ENCODE peak calls at places on chromosome 11, in eight cellular contexts. L is right lobe of liver, F is heart left ventricle, O is tibial nerve, Y is Peyer's patch, P is spleen, T is HCT116, Q is breast epithelium. N is an unnamed sample. For H3K9me3, the result is how much of the 10 kb centered on the place peaks cover.

GRCh38 chr11:67501854-67502253 is 3.3 kb downstream of the PITPNM1 start:
- DNase-seq in P (no peak), O (no peak), Y (no peak), F (no peak), L (no peak), Q (no peak), T (no peak), N (no peak)

GRCh38 chr11:81359476-81359875 is 1374.2 kb downstream of the FAM181B start:
- DNase-seq in Y (no peak), L (no peak), T (no peak), O (no peak), P (no peak), Q (no peak), F (no peak), N (no peak)

GRCh38 chr11:94928146-94928995 is 45.0 kb downstream of the CWC15 start:
- DNase-seq in O (no peak), Q (no peak), L (no peak), Y (no peak), P (no peak), T (no peak), F (no peak), N (no peak)

GRCh38 chr11:86548278-86548917 is 124.0 kb downstream of the ME3 start:
- DNase-seq in O (no peak), T (no peak), Y (no peak), L (no peak), Q (no peak), P (no peak), F (no peak), N (no peak)

GRCh38 chr11:122140535-122140934 is 24.5 kb upstream of the BLID start:
- DNase-seq in T (no peak), Q (no peak), Y (no peak), L (no peak), O (no peak), F (no peak), P (no peak), N (no peak)

GRCh38 chr11:89495951-89496350 is 4.8 kb upstream of the NOX4 start:
- DNase-seq in O (peak), L (no peak), Q (no peak), T (no peak), F (peak), Y (no peak), P (no peak), N (peak)

GRCh38 chr11:86606270-86606848 is 66.1 kb downstream of the ME3 start:
- DNase-seq in P (no peak), Q (no peak), L (no peak), Y (no peak), T (no peak), F (no peak), O (no peak), N (no peak)

GRCh38 chr11:100484948-100485347 is 202.1 kb upstream of the ARHGAP42 start:
- DNase-seq in O (no peak), Q (no peak), L (no peak), T (no peak), F (no peak), P (no peak), Y (no peak), N (no peak)

GRCh38 chr11:27391336-27392015 is 28.5 kb upstream of the CCDC34 start:
- DNase-seq in O (no peak), F (no peak), P (no peak), Y (no peak), Q (no peak), L (no peak), T (peak), N (no peak)

GRCh38 chr11:134532176-134532920 is 120.3 kb upstream of the B3GAT1 start:
- DNase-seq in Y (no peak), O (no peak), F (peak), P (peak), Q (no peak), L (no peak), T (no peak), N (peak)

GRCh38 chr11:8739309-8739793 is 56.8 kb downstream of the RPL27A start:
- DNase-seq in T (no peak), Y (no peak), F (no peak), Q (no peak), L (no peak), O (no peak), P (no peak), N (no peak)

GRCh38 chr11:18671246-18671645 is 27.3 kb upstream of the TMEM86A start:
- DNase-seq in T (no peak), F (no peak), L (no peak), Q (no peak), O (no peak), P (no peak), Y (no peak), N (no peak)

GRCh38 chr11:113016905-113017304 is 55.7 kb downstream of the NCAM1 start:
- DNase-seq in T (no peak), O (no peak), Q (no peak), P (no peak), F (no peak), L (no peak), Y (no peak), N (no peak)

GRCh38 chr11:71311176-71311925 is 59.0 kb upstream of the SHANK2 start:
- DNase-seq in F (no peak), L (no peak), Y (peak), Q (peak), P (peak), T (no peak), O (no peak), N (no peak)

GRCh38 chr11:27873664-27874063 is 173.4 kb upstream of the BDNF start:
- DNase-seq in O (no peak), T (peak), P (no peak), F (no peak), Y (no peak), L (no peak), Q (no peak), N (no peak)

GRCh38 chr11:102007567-102008437 is 39.4 kb upstream of the CFAP300 start:
- DNase-seq in Y (no peak), O (no peak), L (no peak), P (no peak), Q (no peak), F (no peak), T (peak), N (no peak)

GRCh38 chr11:105361651-105362050 is 222.1 kb upstream of the CARD18 start:
- DNase-seq in Q (no peak), L (no peak), Y (no peak), T (no peak), O (no peak), F (no peak), P (no peak), N (no peak)

GRCh38 chr11:36400768-36401455 is 104.8 kb downstream of the PRR5L start:
- DNase-seq in Y (no peak), Q (no peak), O (no peak), L (no peak), F (no peak), P (peak), T (no peak), N (no peak)

GRCh38 chr11:11335043-11335442 is 18.0 kb downstream of the CSNK2A3 start:
- DNase-seq in L (no peak), O (no peak), P (no peak), T (no peak), Q (no peak), Y (no peak), F (no peak), N (no peak)

GRCh38 chr11:102457865-102458264 is 5.3 kb upstream of the TMEM123 start:
- DNase-seq in O (no peak), F (no peak), P (no peak), Q (no peak), L (no peak), Y (no peak), T (no peak), N (no peak)

GRCh38 chr11:2302280-2302843 is 549 bp downstream of the TSPAN32 start:
- DNase-seq in P (peak), T (no peak), O (no peak), Y (peak), Q (peak), L (no peak), F (no peak), N (no peak)

GRCh38 chr11:10899542-10899830 is 41.6 kb upstream of the ZBED5 start:
- DNase-seq in P (no peak), O (no peak), F (peak), Q (peak), L (no peak), Y (no peak), T (no peak), N (peak)

GRCh38 chr11:45501980-45502545 is 163.4 kb downstream of the CHST1 start:
- DNase-seq in P (peak), L (no peak), F (no peak), O (no peak), Y (no peak), T (no peak), Q (no peak), N (no peak)

GRCh38 chr11:85752201-85752889 is 58.6 kb downstream of the SYTL2 start:
- DNase-seq in P (no peak), F (no peak), O (no peak), Y (no peak), L (no peak), Q (no peak), T (no peak), N (no peak)

GRCh38 chr11:117316197-117316961 is at the start of gene BACE1:
- DNase-seq in O (peak), L (peak), Q (peak), P (peak), Y (peak), T (peak), F (peak), N (peak)
- TF ChIP-seq CTCF in O (peak), L (peak), Q (no peak), P (no peak), Y (no peak), T (peak), F (no peak), N (peak)

DNA sequence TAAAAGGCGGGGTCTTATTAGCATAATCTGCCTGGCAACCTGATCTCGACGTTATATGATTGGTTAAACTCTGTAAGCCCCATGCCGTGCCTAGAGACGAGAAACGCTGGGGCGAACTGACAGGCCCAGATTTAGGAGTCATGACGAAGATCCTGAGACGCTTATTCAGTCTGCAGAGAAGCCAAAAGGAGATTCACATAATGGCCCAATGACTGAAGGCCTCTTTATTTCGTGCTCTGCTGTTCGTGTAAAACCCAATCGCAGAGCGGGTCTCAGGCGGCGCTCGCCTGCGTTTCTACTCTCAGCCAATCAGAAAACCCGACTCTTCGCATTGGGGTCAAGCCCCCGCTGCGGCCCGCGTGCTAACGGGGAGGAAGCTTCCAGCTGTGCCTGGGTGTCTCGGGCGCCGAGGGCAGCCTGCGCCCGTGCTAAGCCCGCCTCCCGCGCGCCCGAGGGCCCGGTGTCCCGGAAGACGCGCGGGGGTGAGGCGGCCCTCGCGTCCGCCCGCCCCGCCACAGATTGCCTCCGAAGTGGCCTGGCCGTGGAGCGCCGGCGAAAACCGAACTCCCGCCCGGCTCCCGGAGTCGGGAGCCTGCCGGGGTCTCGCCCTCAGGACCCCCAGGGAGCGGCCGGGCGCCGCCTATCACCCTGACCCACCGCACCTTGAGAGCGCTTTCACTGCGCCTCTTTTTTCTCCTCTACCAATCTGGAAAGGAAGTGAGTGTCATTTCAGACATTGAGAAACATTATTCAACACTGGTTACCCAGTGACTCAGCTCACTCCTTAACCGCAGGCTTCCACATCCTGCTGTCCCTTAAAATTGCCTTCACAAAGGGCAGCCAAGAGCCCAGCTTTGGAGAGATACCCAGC is 446 bp upstream of the PRDM10 start:
- DNase-seq in P (peak), T (peak), F (peak), Y (peak), L (peak), Q (peak), O (peak), N (peak)
- TF ChIP-seq POLR2A in P (peak), T (peak), F (peak), Y (peak), L (peak), Q (peak), O (peak), N (peak)

GRCh38 chr11:3359092-3359824 is 19.7 kb downstream of the ZNF195 start:
- DNase-seq in P (no peak), L (no peak), O (no peak), T (no peak), Y (no peak), F (no peak), Q (no peak), N (no peak)
- H3K9me3 ChIP-seq in P (half or more), L (half or more), O (half or more), T (under half), Y (half or more), F (half or more), Q (under half), N (under half)

DNA sequence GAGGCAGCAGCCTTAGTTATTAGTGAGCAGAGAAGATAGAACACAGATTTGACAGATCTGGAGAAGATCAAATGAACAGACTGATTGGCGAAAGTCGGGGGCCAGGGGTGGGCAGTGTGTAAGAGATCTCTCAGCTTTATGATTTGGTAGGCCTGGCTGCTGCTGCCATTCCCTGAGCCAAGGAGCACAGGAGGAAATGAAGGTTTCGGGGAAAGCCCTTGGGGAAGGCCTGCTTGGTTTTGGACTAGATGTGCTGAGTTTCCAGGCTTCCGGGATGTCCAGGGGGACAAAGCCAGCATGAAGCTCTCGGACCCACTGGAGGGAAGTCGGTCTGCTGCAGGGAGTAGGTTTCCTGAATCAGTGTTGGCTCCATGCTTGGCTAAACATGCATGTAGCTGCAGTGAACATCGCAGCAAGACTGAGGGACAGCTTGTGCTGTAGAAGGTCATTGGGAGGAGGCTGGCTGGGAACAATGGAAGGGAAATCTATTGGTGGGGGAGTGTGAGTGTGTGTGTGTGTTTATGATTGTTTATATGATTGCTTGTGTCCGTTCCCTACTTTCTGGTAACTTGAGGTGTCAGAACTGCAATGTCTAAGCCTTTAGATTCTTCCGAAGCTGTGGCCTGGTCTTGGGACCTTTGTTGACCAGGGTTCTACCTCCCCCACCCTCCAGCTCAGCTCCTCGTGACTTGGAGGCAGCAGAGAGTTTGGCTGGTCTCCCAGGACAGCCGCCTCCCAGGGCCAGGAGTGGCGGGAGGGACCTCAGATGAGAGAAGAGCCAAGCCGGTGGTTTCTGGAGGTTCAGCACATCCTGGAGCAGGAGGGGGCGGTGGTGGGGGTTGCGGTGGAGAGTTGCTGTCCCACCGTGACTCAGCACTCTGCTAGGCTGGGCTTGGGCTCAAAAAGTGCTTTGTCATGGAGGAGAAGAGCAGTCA is 4.0 kb upstream of the FTH1 start:
- DNase-seq in L (peak), T (peak), Q (peak), O (peak), F (peak), P (peak), Y (peak), N (peak)
- TF ChIP-seq CTCF in L (no peak), T (no peak), Q (no peak), O (no peak), F (no peak), P (no peak), Y (no peak), N (no peak)

GRCh38 chr11:47904808-47905207 is 56.7 kb upstream of the NUP160 start:
- DNase-seq in O (no peak), P (no peak), Y (no peak), F (no peak), T (no peak), L (no peak), Q (no peak), N (no peak)
- TF ChIP-seq POLR2A in O (no peak), P (no peak), Y (no peak), F (no peak), T (no peak), L (no peak), Q (no peak), N (no peak)

DNA sequence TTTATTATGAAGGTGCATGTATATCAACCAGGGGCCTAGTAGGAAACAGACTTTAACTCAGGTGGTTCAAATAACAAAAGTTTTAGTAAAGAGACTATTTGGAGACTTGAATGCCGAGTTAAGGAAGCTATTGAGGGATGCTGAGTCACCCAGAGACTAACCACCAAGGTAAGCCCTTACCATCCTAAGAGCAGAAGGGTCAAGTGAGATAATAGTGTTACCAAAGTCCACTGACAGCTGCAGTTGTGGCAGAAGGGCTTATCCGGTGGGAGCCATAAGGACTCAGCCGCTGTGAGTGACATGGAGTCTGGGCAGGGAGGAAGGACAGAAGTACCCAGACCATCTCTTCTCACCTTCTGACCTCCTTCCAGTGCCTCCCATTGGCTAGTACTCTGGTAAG is 134.0 kb downstream of the INSC start:
- DNase-seq in P (no peak), Y (no peak), L (no peak), Q (no peak), F (no peak), O (no peak), T (no peak), N (no peak)
- H3K9me3 ChIP-seq in P (under half), Y (under half), L (under half), Q (under half), F (under half), O (under half), T (under half), N (under half)

DNA sequence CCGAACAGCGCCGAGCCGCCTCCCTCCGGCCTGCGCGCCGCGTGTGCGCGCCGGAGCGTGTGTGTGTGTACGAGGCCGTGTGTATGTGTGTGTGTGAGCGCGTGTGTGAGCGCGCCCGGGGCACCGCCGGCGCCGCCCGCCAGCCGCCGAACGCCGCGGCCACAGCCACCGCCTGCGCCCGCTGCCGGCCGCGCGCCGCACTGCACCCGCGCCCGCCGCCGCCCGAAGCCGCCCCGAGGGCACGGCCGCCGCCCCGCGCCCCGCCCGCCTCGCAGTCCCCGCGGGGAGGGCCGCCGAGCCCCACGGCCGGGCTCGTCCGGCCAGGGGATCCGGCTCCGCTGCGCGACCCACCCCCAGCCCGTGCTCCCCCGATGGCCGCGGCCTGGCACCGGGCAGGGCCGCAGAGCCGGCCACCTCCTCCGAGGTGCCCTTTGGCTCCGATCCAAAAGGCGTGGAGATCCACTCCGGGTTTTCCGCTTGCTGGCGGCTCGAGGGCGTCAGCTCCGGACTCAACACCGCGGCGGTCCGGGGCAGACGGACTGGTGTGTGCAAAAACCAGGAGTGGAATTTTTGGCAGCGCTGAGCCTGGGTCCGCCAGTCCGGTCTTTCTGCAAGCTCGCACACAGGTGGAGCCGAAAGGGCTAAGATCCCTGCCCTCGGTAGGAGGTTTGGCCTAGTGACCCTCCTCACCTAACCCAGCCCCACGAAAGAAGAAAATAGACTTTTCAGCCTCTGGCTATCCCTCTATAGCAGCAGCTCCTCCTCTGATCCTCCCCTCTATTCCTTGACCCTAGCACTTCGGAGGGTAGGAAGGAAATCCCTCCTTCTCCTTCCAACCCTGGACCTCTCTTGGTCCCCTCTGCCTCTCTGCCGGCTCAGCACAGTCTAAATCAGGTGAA is at the start of gene SYT7:
- DNase-seq in O (peak), Q (peak), L (peak), F (peak), Y (peak), P (peak), T (peak), N (peak)
- TF ChIP-seq CTCF in O (peak), Q (no peak), L (peak), F (no peak), Y (no peak), P (peak), T (no peak), N (peak)

GRCh38 chr11:110795124-110795624 is 82.9 kb upstream of the ARHGAP20 start:
- DNase-seq in Q (no peak), F (no peak), L (no peak), O (no peak), P (no peak), T (no peak), Y (no peak), N (no peak)
- TF ChIP-seq POLR2A in Q (no peak), F (no peak), L (no peak), O (no peak), P (no peak), T (no peak), Y (no peak), N (no peak)

GRCh38 chr11:128476031-128476430 is 111.3 kb downstream of the ETS1 start:
- DNase-seq in F (no peak), Y (no peak), Q (no peak), T (no peak), P (no peak), L (no peak), O (no peak), N (no peak)
- H3K9me3 ChIP-seq in F (under half), Y (under half), Q (under half), T (under half), P (under half), L (under half), O (under half), N (under half)

GRCh38 chr11:69682681-69683326 is 7.7 kb upstream of the LTO1 start:
- DNase-seq in Q (no peak), P (peak), F (no peak), Y (no peak), O (no peak), L (no peak), T (no peak), N (no peak)

GRCh38 chr11:69685348-69685747 is 10.2 kb upstream of the LTO1 start:
- DNase-seq in L (no peak), P (no peak), T (no peak), O (no peak), F (no peak), Q (no peak), Y (no peak), N (no peak)

GRCh38 chr11:69682221-69682620 is 7.1 kb upstream of the LTO1 start:
- DNase-seq in Q (no peak), F (no peak), Y (no peak), T (no peak), L (no peak), P (peak), O (no peak), N (no peak)

GRCh38 chr11:69684651-69685050 is 9.5 kb upstream of the LTO1 start:
- DNase-seq in F (no peak), P (peak), O (no peak), Y (no peak), L (no peak), Q (no peak), T (no peak), N (no peak)

GRCh38 chr11:69683764-69684333 is 8.7 kb upstream of the LTO1 start:
- DNase-seq in O (no peak), P (peak), L (no peak), T (no peak), Q (no peak), Y (no peak), F (no peak), N (no peak)
- TF ChIP-seq CTCF in O (no peak), P (no peak), L (peak), T (peak), Q (peak), Y (no peak), F (no peak), N (no peak)

N was measured in uterus.